ENCODE peak calls at places on chromosomes 12 and 14, in eight cellular contexts. One of them, this sample, is unnamed.

GRCh38 chr12:12881495-12881894 is 9.9 kb upstream of the GPRC5A start:
- DNase-seq in heart right ventricle: no peak
- DNase-seq in AG08395: peak
- DNase-seq in activated naive CD4-positive, alpha-beta T cell treated with Interleukin-2 at 50 U/mL for 16 hours: no peak
- DNase-seq in BJ: no peak
- DNase-seq in GM12892: no peak
- DNase-seq in EL: peak
- DNase-seq in Caki2: peak
- DNase-seq in this sample: no peak

GRCh38 chr12:69555461-69555860 is 29.8 kb upstream of the CCT2 start:
- DNase-seq in heart right ventricle: no peak
- DNase-seq in AG08395: peak
- DNase-seq in activated naive CD4-positive, alpha-beta T cell treated with Interleukin-2 at 50 U/mL for 16 hours: no peak
- DNase-seq in BJ: peak
- DNase-seq in GM12892: no peak
- DNase-seq in EL: peak
- DNase-seq in Caki2: no peak
- DNase-seq in this sample: no peak

GRCh38 chr12:120783197-120783596 is 57.6 kb downstream of the ACADS start:
- DNase-seq in heart right ventricle: no peak
- DNase-seq in AG08395: peak
- DNase-seq in activated naive CD4-positive, alpha-beta T cell treated with Interleukin-2 at 50 U/mL for 16 hours: peak
- DNase-seq in BJ: peak
- DNase-seq in GM12892: no peak
- DNase-seq in EL: peak
- DNase-seq in Caki2: no peak
- DNase-seq in this sample: no peak

GRCh38 chr12:88854260-88854659 is 274.0 kb upstream of the KITLG start:
- DNase-seq in heart right ventricle: no peak
- DNase-seq in AG08395: peak
- DNase-seq in activated naive CD4-positive, alpha-beta T cell treated with Interleukin-2 at 50 U/mL for 16 hours: no peak
- DNase-seq in BJ: peak
- DNase-seq in GM12892: no peak
- DNase-seq in EL: peak
- DNase-seq in Caki2: peak
- DNase-seq in this sample: no peak

GRCh38 chr12:121857322-121858246 is 1.1 kb downstream of the HPD start:
- DNase-seq in heart right ventricle: no peak
- DNase-seq in AG08395: no peak
- DNase-seq in activated naive CD4-positive, alpha-beta T cell treated with Interleukin-2 at 50 U/mL for 16 hours: no peak
- DNase-seq in BJ: no peak
- DNase-seq in GM12892: no peak
- DNase-seq in EL: no peak
- DNase-seq in Caki2: no peak
- DNase-seq in this sample: no peak

GRCh38 chr12:91053951-91054715 is 3.7 kb downstream of the KERA start:
- DNase-seq in heart right ventricle: no peak
- DNase-seq in AG08395: peak
- DNase-seq in activated naive CD4-positive, alpha-beta T cell treated with Interleukin-2 at 50 U/mL for 16 hours: no peak
- DNase-seq in BJ: peak
- DNase-seq in GM12892: no peak
- DNase-seq in EL: peak
- DNase-seq in Caki2: no peak
- DNase-seq in this sample: no peak

GRCh38 chr14:100132161-100132902 is 27.1 kb downstream of the DEGS2 start:
- DNase-seq in heart right ventricle: no peak
- DNase-seq in AG08395: peak
- DNase-seq in activated naive CD4-positive, alpha-beta T cell treated with Interleukin-2 at 50 U/mL for 16 hours: no peak
- DNase-seq in BJ: peak
- DNase-seq in GM12892: no peak
- DNase-seq in EL: no peak
- DNase-seq in Caki2: no peak
- DNase-seq in this sample: no peak

GRCh38 chr12:89796798-89797382 is 88.3 kb upstream of the ATP2B1 start:
- DNase-seq in heart right ventricle: no peak
- DNase-seq in AG08395: no peak
- DNase-seq in activated naive CD4-positive, alpha-beta T cell treated with Interleukin-2 at 50 U/mL for 16 hours: no peak
- DNase-seq in BJ: no peak
- DNase-seq in GM12892: no peak
- DNase-seq in EL: no peak
- DNase-seq in Caki2: no peak
- DNase-seq in this sample: no peak

GRCh38 chr12:89448951-89449371 is 75.6 kb downstream of the GALNT4 start:
- DNase-seq in heart right ventricle: no peak
- DNase-seq in AG08395: no peak
- DNase-seq in activated naive CD4-positive, alpha-beta T cell treated with Interleukin-2 at 50 U/mL for 16 hours: no peak
- DNase-seq in BJ: peak
- DNase-seq in GM12892: no peak
- DNase-seq in EL: peak
- DNase-seq in Caki2: no peak
- DNase-seq in this sample: no peak

GRCh38 chr12:115042341-115042740 is 358.4 kb upstream of the TBX3 start:
- DNase-seq in heart right ventricle: no peak
- DNase-seq in AG08395: no peak
- DNase-seq in activated naive CD4-positive, alpha-beta T cell treated with Interleukin-2 at 50 U/mL for 16 hours: no peak
- DNase-seq in BJ: no peak
- DNase-seq in GM12892: no peak
- DNase-seq in EL: no peak
- DNase-seq in Caki2: no peak
- DNase-seq in this sample: no peak

GRCh38 chr14:72126561-72126960 is 194.3 kb downstream of the RGS6 start:
- DNase-seq in heart right ventricle: no peak
- DNase-seq in AG08395: no peak
- DNase-seq in activated naive CD4-positive, alpha-beta T cell treated with Interleukin-2 at 50 U/mL for 16 hours: no peak
- DNase-seq in BJ: no peak
- DNase-seq in GM12892: no peak
- DNase-seq in EL: no peak
- DNase-seq in Caki2: no peak
- DNase-seq in this sample: no peak

GRCh38 chr14:73660511-73660910 is 15.7 kb downstream of the DNAL1 start:
- DNase-seq in heart right ventricle: no peak
- DNase-seq in AG08395: no peak
- DNase-seq in activated naive CD4-positive, alpha-beta T cell treated with Interleukin-2 at 50 U/mL for 16 hours: no peak
- DNase-seq in BJ: no peak
- DNase-seq in GM12892: no peak
- DNase-seq in EL: no peak
- DNase-seq in Caki2: no peak
- DNase-seq in this sample: no peak

GRCh38 chr14:59306775-59307174 is 118.3 kb downstream of the DAAM1 start:
- DNase-seq in heart right ventricle: no peak
- DNase-seq in AG08395: no peak
- DNase-seq in activated naive CD4-positive, alpha-beta T cell treated with Interleukin-2 at 50 U/mL for 16 hours: no peak
- DNase-seq in BJ: no peak
- DNase-seq in GM12892: no peak
- DNase-seq in EL: peak
- DNase-seq in Caki2: peak
- DNase-seq in this sample: no peak

GRCh38 chr12:1093166-1093751 is 102.2 kb downstream of the ERC1 start:
- DNase-seq in heart right ventricle: no peak
- DNase-seq in AG08395: peak
- DNase-seq in activated naive CD4-positive, alpha-beta T cell treated with Interleukin-2 at 50 U/mL for 16 hours: no peak
- DNase-seq in BJ: no peak
- DNase-seq in GM12892: no peak
- DNase-seq in EL: peak
- DNase-seq in Caki2: peak
- DNase-seq in this sample: no peak

GRCh38 chr14:70856851-70857498 is 47.7 kb upstream of the MAP3K9 start:
- DNase-seq in heart right ventricle: no peak
- DNase-seq in AG08395: peak
- DNase-seq in activated naive CD4-positive, alpha-beta T cell treated with Interleukin-2 at 50 U/mL for 16 hours: no peak
- DNase-seq in BJ: peak
- DNase-seq in GM12892: no peak
- DNase-seq in EL: peak
- DNase-seq in Caki2: no peak
- DNase-seq in this sample: no peak

GRCh38 chr12:98780261-98780660 is 135.2 kb downstream of the APAF1 start:
- DNase-seq in heart right ventricle: no peak
- DNase-seq in AG08395: peak
- DNase-seq in activated naive CD4-positive, alpha-beta T cell treated with Interleukin-2 at 50 U/mL for 16 hours: no peak
- DNase-seq in BJ: no peak
- DNase-seq in GM12892: no peak
- DNase-seq in EL: no peak
- DNase-seq in Caki2: no peak
- DNase-seq in this sample: no peak

GRCh38 chr12:129186952-129187351 is 333.7 kb downstream of the GLT1D1 start:
- DNase-seq in heart right ventricle: no peak
- DNase-seq in AG08395: no peak
- DNase-seq in activated naive CD4-positive, alpha-beta T cell treated with Interleukin-2 at 50 U/mL for 16 hours: no peak
- DNase-seq in BJ: no peak
- DNase-seq in GM12892: no peak
- DNase-seq in EL: no peak
- DNase-seq in Caki2: peak
- DNase-seq in this sample: no peak

GRCh38 chr12:132827763-132828703 is 636 bp downstream of the GOLGA3 start:
- DNase-seq in heart right ventricle: peak
- DNase-seq in AG08395: peak
- DNase-seq in activated naive CD4-positive, alpha-beta T cell treated with Interleukin-2 at 50 U/mL for 16 hours: peak
- DNase-seq in BJ: peak
- DNase-seq in GM12892: peak
- DNase-seq in EL: peak
- DNase-seq in Caki2: peak
- DNase-seq in this sample: peak

GRCh38 chr12:89663577-89664357 is 44.9 kb downstream of the ATP2B1 start:
- DNase-seq in heart right ventricle: no peak
- DNase-seq in AG08395: peak
- DNase-seq in activated naive CD4-positive, alpha-beta T cell treated with Interleukin-2 at 50 U/mL for 16 hours: peak
- DNase-seq in BJ: peak
- DNase-seq in GM12892: peak
- DNase-seq in EL: peak
- DNase-seq in Caki2: no peak
- DNase-seq in this sample: no peak

GRCh38 chr14:55373784-55374725 is 37.6 kb downstream of the ATG14 start:
- DNase-seq in heart right ventricle: no peak
- DNase-seq in AG08395: no peak
- DNase-seq in activated naive CD4-positive, alpha-beta T cell treated with Interleukin-2 at 50 U/mL for 16 hours: peak
- DNase-seq in BJ: no peak
- DNase-seq in GM12892: no peak
- DNase-seq in EL: peak
- DNase-seq in Caki2: no peak
- DNase-seq in this sample: no peak

GRCh38 chr12:104605685-104606084 is 148.9 kb downstream of the CHST11 start:
- DNase-seq in heart right ventricle: peak
- DNase-seq in AG08395: peak
- DNase-seq in activated naive CD4-positive, alpha-beta T cell treated with Interleukin-2 at 50 U/mL for 16 hours: no peak
- DNase-seq in BJ: peak
- DNase-seq in GM12892: no peak
- DNase-seq in EL: peak
- DNase-seq in Caki2: no peak
- DNase-seq in this sample: peak

GRCh38 chr14:90828642-90829487 is 12.6 kb upstream of the TTC7B start:
- DNase-seq in heart right ventricle: no peak
- DNase-seq in AG08395: no peak
- DNase-seq in activated naive CD4-positive, alpha-beta T cell treated with Interleukin-2 at 50 U/mL for 16 hours: peak
- DNase-seq in BJ: no peak
- DNase-seq in GM12892: no peak
- DNase-seq in EL: no peak
- DNase-seq in Caki2: no peak
- DNase-seq in this sample: no peak

GRCh38 chr12:40344312-40344711 is 119.5 kb downstream of the LRRK2 start:
- DNase-seq in heart right ventricle: no peak
- DNase-seq in AG08395: no peak
- DNase-seq in activated naive CD4-positive, alpha-beta T cell treated with Interleukin-2 at 50 U/mL for 16 hours: no peak
- DNase-seq in BJ: no peak
- DNase-seq in GM12892: no peak
- DNase-seq in EL: no peak
- DNase-seq in Caki2: no peak
- DNase-seq in this sample: no peak

GRCh38 chr12:113090740-113091139 is 34.2 kb downstream of the DTX1 start:
- DNase-seq in heart right ventricle: no peak
- DNase-seq in AG08395: no peak
- DNase-seq in activated naive CD4-positive, alpha-beta T cell treated with Interleukin-2 at 50 U/mL for 16 hours: no peak
- DNase-seq in BJ: no peak
- DNase-seq in GM12892: no peak
- DNase-seq in EL: no peak
- DNase-seq in Caki2: no peak
- DNase-seq in this sample: no peak

GRCh38 chr12:49414364-49414763 is 47.1 kb downstream of the SPATS2 start:
- DNase-seq in heart right ventricle: no peak
- DNase-seq in AG08395: no peak
- DNase-seq in activated naive CD4-positive, alpha-beta T cell treated with Interleukin-2 at 50 U/mL for 16 hours: no peak
- DNase-seq in BJ: no peak
- DNase-seq in GM12892: no peak
- DNase-seq in EL: no peak
- DNase-seq in Caki2: no peak
- DNase-seq in this sample: no peak

GRCh38 chr12:24500466-24501232 is 448.3 kb downstream of the BCAT1 start:
- DNase-seq in heart right ventricle: no peak
- DNase-seq in AG08395: no peak
- DNase-seq in activated naive CD4-positive, alpha-beta T cell treated with Interleukin-2 at 50 U/mL for 16 hours: no peak
- DNase-seq in BJ: no peak
- DNase-seq in GM12892: no peak
- DNase-seq in EL: peak
- DNase-seq in Caki2: no peak
- DNase-seq in this sample: peak

GRCh38 chr12:65313704-65314317 is 35.3 kb downstream of the MSRB3 start:
- DNase-seq in heart right ventricle: no peak
- DNase-seq in AG08395: peak
- DNase-seq in activated naive CD4-positive, alpha-beta T cell treated with Interleukin-2 at 50 U/mL for 16 hours: no peak
- DNase-seq in BJ: no peak
- DNase-seq in GM12892: no peak
- DNase-seq in EL: peak
- DNase-seq in Caki2: peak
- DNase-seq in this sample: no peak

GRCh38 chr12:38904932-38905479 is 385 bp downstream of the CPNE8 start:
- DNase-seq in heart right ventricle: peak
- DNase-seq in AG08395: peak
- DNase-seq in activated naive CD4-positive, alpha-beta T cell treated with Interleukin-2 at 50 U/mL for 16 hours: peak
- DNase-seq in BJ: peak
- DNase-seq in GM12892: peak
- DNase-seq in EL: peak
- DNase-seq in Caki2: peak
- DNase-seq in this sample: peak

GRCh38 chr12:96108321-96108720 is 72.9 kb upstream of the LTA4H start:
- DNase-seq in heart right ventricle: peak
- DNase-seq in AG08395: no peak
- DNase-seq in activated naive CD4-positive, alpha-beta T cell treated with Interleukin-2 at 50 U/mL for 16 hours: peak
- DNase-seq in BJ: no peak
- DNase-seq in GM12892: no peak
- DNase-seq in EL: no peak
- DNase-seq in Caki2: no peak
- DNase-seq in this sample: peak

GRCh38 chr14:64973026-64973442 is 898 bp upstream of the RAB15 start:
- DNase-seq in heart right ventricle: no peak
- DNase-seq in AG08395: no peak
- DNase-seq in activated naive CD4-positive, alpha-beta T cell treated with Interleukin-2 at 50 U/mL for 16 hours: no peak
- DNase-seq in BJ: no peak
- DNase-seq in GM12892: no peak
- DNase-seq in EL: no peak
- DNase-seq in Caki2: no peak
- DNase-seq in this sample: no peak

GRCh38 chr12:6154730-6155459 is 30.4 kb upstream of the VWF start:
- DNase-seq in heart right ventricle: peak
- DNase-seq in AG08395: no peak
- DNase-seq in activated naive CD4-positive, alpha-beta T cell treated with Interleukin-2 at 50 U/mL for 16 hours: no peak
- DNase-seq in BJ: no peak
- DNase-seq in GM12892: no peak
- DNase-seq in EL: no peak
- DNase-seq in Caki2: no peak
- DNase-seq in this sample: peak

GRCh38 chr12:12744556-12745305 is 27.6 kb downstream of the CDKN1B start:
- DNase-seq in heart right ventricle: no peak
- DNase-seq in AG08395: no peak
- DNase-seq in activated naive CD4-positive, alpha-beta T cell treated with Interleukin-2 at 50 U/mL for 16 hours: no peak
- DNase-seq in BJ: no peak
- DNase-seq in GM12892: no peak
- DNase-seq in EL: no peak
- DNase-seq in Caki2: no peak
- DNase-seq in this sample: no peak

GRCh38 chr12:106248849-106249371 is 1.1 kb upstream of the CKAP4 start:
- DNase-seq in heart right ventricle: no peak
- DNase-seq in AG08395: peak
- DNase-seq in activated naive CD4-positive, alpha-beta T cell treated with Interleukin-2 at 50 U/mL for 16 hours: peak
- DNase-seq in BJ: no peak
- DNase-seq in GM12892: no peak
- DNase-seq in EL: peak
- DNase-seq in Caki2: no peak
- DNase-seq in this sample: no peak

GRCh38 chr12:118436002-118436724 is 59.8 kb downstream of the SUDS3 start:
- DNase-seq in heart right ventricle: no peak
- DNase-seq in AG08395: no peak
- DNase-seq in activated naive CD4-positive, alpha-beta T cell treated with Interleukin-2 at 50 U/mL for 16 hours: no peak
- DNase-seq in BJ: no peak
- DNase-seq in GM12892: no peak
- DNase-seq in EL: peak
- DNase-seq in Caki2: no peak
- DNase-seq in this sample: no peak